ENCODE peak calls at places on chromosomes 4 and X, in six cellular contexts. One of them, this sample, is unnamed.

GRCh38 chrX:71514367-71515038 is 18.4 kb upstream of the OGT start:
- DNase-seq in COR-L47: no peak
- DNase-seq in transverse colon: peak; percentile 14
- DNase-seq in CD8-positive, alpha-beta T cell: no peak
- DNase-seq in glutamatergic neuron: no peak
- DNase-seq in midbrain: no peak
- DNase-seq in this sample: no peak

GRCh38 chr4:30818541-30818940 is 98.4 kb downstream of the PCDH7 start:
- DNase-seq in COR-L47: no peak
- DNase-seq in transverse colon: no peak
- DNase-seq in CD8-positive, alpha-beta T cell: no peak
- DNase-seq in glutamatergic neuron: no peak
- DNase-seq in midbrain: no peak
- DNase-seq in this sample: no peak

GRCh38 chrX:106933538-106933961 is 13.3 kb downstream of the CLDN2 start:
- DNase-seq in COR-L47: no peak
- DNase-seq in transverse colon: no peak
- DNase-seq in CD8-positive, alpha-beta T cell: no peak
- DNase-seq in glutamatergic neuron: no peak
- DNase-seq in midbrain: no peak
- DNase-seq in this sample: no peak

GRCh38 chr4:106486533-106486932 is 118.0 kb upstream of the GIMD1 start:
- DNase-seq in COR-L47: no peak
- DNase-seq in transverse colon: no peak
- DNase-seq in CD8-positive, alpha-beta T cell: no peak
- DNase-seq in glutamatergic neuron: no peak
- DNase-seq in midbrain: no peak
- DNase-seq in this sample: no peak

GRCh38 chr4:156388826-156389225 is 435.2 kb upstream of the CTSO start:
- DNase-seq in COR-L47: no peak
- DNase-seq in transverse colon: no peak
- DNase-seq in CD8-positive, alpha-beta T cell: no peak
- DNase-seq in glutamatergic neuron: no peak
- DNase-seq in midbrain: no peak
- DNase-seq in this sample: no peak

GRCh38 chrX:15567886-15568616 is 32.7 kb downstream of the ACE2 start:
- DNase-seq in COR-L47: no peak
- DNase-seq in transverse colon: no peak
- DNase-seq in CD8-positive, alpha-beta T cell: no peak
- DNase-seq in glutamatergic neuron: no peak
- DNase-seq in midbrain: no peak
- DNase-seq in this sample: no peak

GRCh38 chrX:9052081-9052480 is 18.2 kb upstream of the FAM9B start:
- DNase-seq in COR-L47: no peak
- DNase-seq in transverse colon: no peak
- DNase-seq in CD8-positive, alpha-beta T cell: no peak
- DNase-seq in glutamatergic neuron: no peak
- DNase-seq in midbrain: no peak
- DNase-seq in this sample: no peak

GRCh38 chr4:2366252-2367192 is 51.9 kb downstream of the ZFYVE28 start:
- DNase-seq in COR-L47: peak; percentile 85
- DNase-seq in transverse colon: no peak
- DNase-seq in CD8-positive, alpha-beta T cell: no peak
- DNase-seq in glutamatergic neuron: no peak
- DNase-seq in midbrain: no peak
- DNase-seq in this sample: no peak

GRCh38 chrX:25523574-25523973 is 507.8 kb upstream of the ARX start:
- DNase-seq in COR-L47: peak; percentile 49
- DNase-seq in transverse colon: no peak
- DNase-seq in CD8-positive, alpha-beta T cell: no peak
- DNase-seq in glutamatergic neuron: peak; percentile 18
- DNase-seq in midbrain: peak; percentile 50
- DNase-seq in this sample: peak; percentile 4

GRCh38 chrX:76253432-76253831 is 80.6 kb downstream of the PBDC1 start:
- DNase-seq in COR-L47: no peak
- DNase-seq in transverse colon: peak; percentile 31
- DNase-seq in CD8-positive, alpha-beta T cell: peak; percentile 4
- DNase-seq in glutamatergic neuron: peak; percentile 25
- DNase-seq in midbrain: peak; percentile 18
- DNase-seq in this sample: peak; percentile 10

GRCh38 chrX:111447298-111447697 is 35.3 kb upstream of the DCX start:
- DNase-seq in COR-L47: peak; percentile 28
- DNase-seq in transverse colon: no peak
- DNase-seq in CD8-positive, alpha-beta T cell: no peak
- DNase-seq in glutamatergic neuron: peak; percentile 54
- DNase-seq in midbrain: no peak
- DNase-seq in this sample: no peak

GRCh38 chr4:92307156-92307555 is 3.4 kb downstream of the GRID2 start:
- DNase-seq in COR-L47: no peak
- DNase-seq in transverse colon: no peak
- DNase-seq in CD8-positive, alpha-beta T cell: no peak
- DNase-seq in glutamatergic neuron: no peak
- DNase-seq in midbrain: peak; percentile 47
- DNase-seq in this sample: no peak

GRCh38 chr4:71841336-71841735 is 57.5 kb upstream of the GC start:
- DNase-seq in COR-L47: no peak
- DNase-seq in transverse colon: no peak
- DNase-seq in CD8-positive, alpha-beta T cell: no peak
- DNase-seq in glutamatergic neuron: no peak
- DNase-seq in midbrain: no peak
- DNase-seq in this sample: no peak

GRCh38 chrX:32842053-32842452 is 369.3 kb downstream of the DMD start:
- DNase-seq in COR-L47: no peak
- DNase-seq in transverse colon: no peak
- DNase-seq in CD8-positive, alpha-beta T cell: no peak
- DNase-seq in glutamatergic neuron: no peak
- DNase-seq in midbrain: no peak
- DNase-seq in this sample: no peak

GRCh38 chr4:145887241-145887964 is 51.2 kb downstream of the ZNF827 start:
- DNase-seq in COR-L47: no peak
- DNase-seq in transverse colon: no peak
- DNase-seq in CD8-positive, alpha-beta T cell: no peak
- DNase-seq in glutamatergic neuron: no peak
- DNase-seq in midbrain: peak; percentile 54
- DNase-seq in this sample: no peak

GRCh38 chr4:156725257-156725656 is 246.3 kb downstream of the PDGFC start:
- DNase-seq in COR-L47: no peak
- DNase-seq in transverse colon: no peak
- DNase-seq in CD8-positive, alpha-beta T cell: no peak
- DNase-seq in glutamatergic neuron: no peak
- DNase-seq in midbrain: no peak
- DNase-seq in this sample: no peak

GRCh38 chr4:57148831-57149230 is 38.6 kb upstream of the IGFBP7 start:
- DNase-seq in COR-L47: no peak
- DNase-seq in transverse colon: no peak
- DNase-seq in CD8-positive, alpha-beta T cell: no peak
- DNase-seq in glutamatergic neuron: no peak
- DNase-seq in midbrain: no peak
- DNase-seq in this sample: peak; percentile 59

GRCh38 chr4:91734682-91735081 is 569.1 kb upstream of the GRID2 start:
- DNase-seq in COR-L47: no peak
- DNase-seq in transverse colon: no peak
- DNase-seq in CD8-positive, alpha-beta T cell: no peak
- DNase-seq in glutamatergic neuron: no peak
- DNase-seq in midbrain: no peak
- DNase-seq in this sample: no peak

GRCh38 chr4:97987019-97987648 is 156.1 kb downstream of the STPG2 start:
- DNase-seq in COR-L47: peak; percentile 47
- DNase-seq in transverse colon: no peak
- DNase-seq in CD8-positive, alpha-beta T cell: no peak
- DNase-seq in glutamatergic neuron: no peak
- DNase-seq in midbrain: peak; percentile 10
- DNase-seq in this sample: peak; percentile 30